ENCODE peak calls at places on chromosome 20, in nine cellular contexts. One of them, this sample, is unnamed.

GRCh38 chr20:47568019-47568418 is 66.3 kb downstream of the NCOA3 start:
- DNase-seq in substantia nigra: no peak
- DNase-seq in progenitor cell of endocrine pancreas: no peak
- DNase-seq in KG1: no peak
- DNase-seq in GM03348: peak; percentile 72
- DNase-seq in GM20000: no peak
- DNase-seq in NCI-H524: no peak
- DNase-seq in fibroblast of villous mesenchyme: peak; percentile 89
- DNase-seq in lung microvascular endothelial cell: peak; percentile 68
- DNase-seq in this sample: no peak

GRCh38 chr20:1700990-1701389 is 43.4 kb upstream of the SIRPG start:
- DNase-seq in KG1: no peak
- DNase-seq in GM03348: no peak
- DNase-seq in progenitor cell of endocrine pancreas: no peak
- DNase-seq in fibroblast of villous mesenchyme: peak; percentile 3
- DNase-seq in GM20000: no peak
- DNase-seq in lung microvascular endothelial cell: no peak
- DNase-seq in substantia nigra: no peak
- DNase-seq in NCI-H524: peak; percentile 7
- DNase-seq in this sample: no peak

GRCh38 chr20:32941155-32941885 is 62.9 kb downstream of the SUN5 start:
- DNase-seq in KG1: no peak
- DNase-seq in NCI-H524: no peak
- DNase-seq in GM20000: no peak
- DNase-seq in substantia nigra: no peak
- DNase-seq in progenitor cell of endocrine pancreas: no peak
- DNase-seq in GM03348: no peak
- DNase-seq in fibroblast of villous mesenchyme: no peak
- DNase-seq in lung microvascular endothelial cell: no peak
- DNase-seq in this sample: no peak

GRCh38 chr20:2108987-2109386 is 7.4 kb downstream of the STK35 start:
- DNase-seq in NCI-H524: no peak
- DNase-seq in KG1: no peak
- DNase-seq in fibroblast of villous mesenchyme: peak; percentile 82
- DNase-seq in progenitor cell of endocrine pancreas: no peak
- DNase-seq in lung microvascular endothelial cell: peak; percentile 43
- DNase-seq in GM03348: peak; percentile 79
- DNase-seq in substantia nigra: no peak
- DNase-seq in GM20000: no peak
- DNase-seq in this sample: no peak

GRCh38 chr20:9166153-9166780 is 97.4 kb downstream of the PLCB4 start:
- DNase-seq in GM20000: no peak
- DNase-seq in fibroblast of villous mesenchyme: no peak
- DNase-seq in progenitor cell of endocrine pancreas: no peak
- DNase-seq in GM03348: no peak
- DNase-seq in KG1: no peak
- DNase-seq in NCI-H524: no peak
- DNase-seq in lung microvascular endothelial cell: peak; percentile 4
- DNase-seq in substantia nigra: no peak
- DNase-seq in this sample: no peak

GRCh38 chr20:2397595-2398145 is 17.0 kb downstream of the TGM6 start:
- DNase-seq in lung microvascular endothelial cell: no peak
- DNase-seq in KG1: no peak
- DNase-seq in GM20000: no peak
- DNase-seq in progenitor cell of endocrine pancreas: no peak
- DNase-seq in NCI-H524: no peak
- DNase-seq in GM03348: no peak
- DNase-seq in substantia nigra: no peak
- DNase-seq in fibroblast of villous mesenchyme: no peak
- DNase-seq in this sample: no peak

GRCh38 chr20:39282619-39283092 is 320.5 kb downstream of the DHX35 start:
- DNase-seq in lung microvascular endothelial cell: no peak
- DNase-seq in NCI-H524: no peak
- DNase-seq in substantia nigra: no peak
- DNase-seq in GM20000: no peak
- DNase-seq in GM03348: no peak
- DNase-seq in KG1: no peak
- DNase-seq in fibroblast of villous mesenchyme: no peak
- DNase-seq in progenitor cell of endocrine pancreas: no peak
- DNase-seq in this sample: peak; percentile 37

GRCh38 chr20:44532981-44533331 is 11.1 kb upstream of the SERINC3 start:
- DNase-seq in lung microvascular endothelial cell: peak; percentile 44
- DNase-seq in substantia nigra: no peak
- DNase-seq in NCI-H524: no peak
- DNase-seq in fibroblast of villous mesenchyme: peak; percentile 50
- DNase-seq in KG1: no peak
- DNase-seq in progenitor cell of endocrine pancreas: no peak
- DNase-seq in GM20000: no peak
- DNase-seq in GM03348: no peak
- DNase-seq in this sample: no peak

GRCh38 chr20:56776345-56776744 is 147.2 kb downstream of the TFAP2C start:
- DNase-seq in GM20000: no peak
- DNase-seq in GM03348: no peak
- DNase-seq in fibroblast of villous mesenchyme: no peak
- DNase-seq in lung microvascular endothelial cell: no peak
- DNase-seq in KG1: no peak
- DNase-seq in progenitor cell of endocrine pancreas: no peak
- DNase-seq in NCI-H524: no peak
- DNase-seq in substantia nigra: no peak
- DNase-seq in this sample: no peak

GRCh38 chr20:699811-700338 is 24.3 kb upstream of the SCRT2 start:
- DNase-seq in fibroblast of villous mesenchyme: no peak
- DNase-seq in substantia nigra: peak; percentile 31
- DNase-seq in progenitor cell of endocrine pancreas: no peak
- DNase-seq in KG1: no peak
- DNase-seq in GM20000: no peak
- DNase-seq in GM03348: no peak
- DNase-seq in lung microvascular endothelial cell: no peak
- DNase-seq in NCI-H524: no peak
- DNase-seq in this sample: no peak

This sample was measured in DMS 273 treated with DMSO at 0.1 percent for 48 hours.